ENCODE peak calls at places on chromosomes 12 and 14, in nine cellular contexts. I, Z, M, W, S, A, V, E and P are unnamed samples.

GRCh38 chr12:125065753-125066570 is 727 bp downstream of the AACS start:
- DNase-seq in I (no peak), Z (no peak), M (no peak), W (no peak), S (no peak), A (peak; percentile 8), V (no peak), E (no peak), P (no peak)

GRCh38 chr12:46958093-46958492 is 121.3 kb upstream of the PCED1B start:
- DNase-seq in I (no peak), Z (no peak), M (no peak), W (no peak), S (no peak), A (no peak), V (no peak), E (peak; percentile 53), P (no peak)

GRCh38 chr12:109393437-109394345 is 46.0 kb downstream of the MYO1H start:
- DNase-seq in I (peak; percentile 46), Z (peak; percentile 53), M (peak; percentile 62), W (no peak), S (peak; percentile 35), A (peak; percentile 55), V (peak; percentile 61), E (peak; percentile 62), P (peak; percentile 3)

GRCh38 chr12:93879476-93880376 is 202.6 kb downstream of the CRADD start:
- DNase-seq in I (peak; percentile 93), Z (peak; percentile 92), M (no peak), W (no peak), S (no peak), A (no peak), V (peak; percentile 84), E (peak; percentile 89), P (no peak)

GRCh38 chr12:22539055-22539454 is 5.3 kb downstream of the C2CD5 start:
- DNase-seq in I (no peak), Z (no peak), M (no peak), W (no peak), S (no peak), A (no peak), V (no peak), E (no peak), P (no peak)

GRCh38 chr12:62643470-62643869 is 176.8 kb downstream of the MON2 start:
- DNase-seq in I (peak; percentile 32), Z (peak; percentile 10), M (no peak), W (no peak), S (no peak), A (no peak), V (peak; percentile 50), E (no peak), P (no peak)

GRCh38 chr14:50222061-50222613 is 9.2 kb downstream of the SOS2 start:
- DNase-seq in I (peak; percentile 24), Z (peak; percentile 18), M (no peak), W (no peak), S (no peak), A (no peak), V (peak; percentile 11), E (no peak), P (no peak)

GRCh38 chr12:87428701-87429277 is 600.4 kb downstream of the C12orf50 start:
- DNase-seq in I (peak; percentile 54), Z (peak; percentile 68), M (peak; percentile 86), W (no peak), S (no peak), A (no peak), V (no peak), E (peak; percentile 44), P (no peak)

GRCh38 chr12:113259499-113259953 is 38.3 kb downstream of the TPCN1 start:
- DNase-seq in I (no peak), Z (no peak), M (no peak), W (no peak), S (no peak), A (no peak), V (peak; percentile 74), E (peak; percentile 42), P (no peak)

GRCh38 chr14:77248666-77249065 is 22.3 kb downstream of the NGB start:
- DNase-seq in I (no peak), Z (peak; percentile 16), M (peak; percentile 23), W (no peak), S (no peak), A (no peak), V (no peak), E (no peak), P (no peak)

GRCh38 chr14:73472182-73473114 is 14.1 kb upstream of the NUMB start:
- DNase-seq in I (peak; percentile 78), Z (peak; percentile 82), M (peak; percentile 70), W (no peak), S (no peak), A (peak; percentile 25), V (peak; percentile 81), E (peak; percentile 73), P (no peak)

GRCh38 chr14:30034049-30034635 is 106.5 kb upstream of the PRKD1 start:
- DNase-seq in I (peak; percentile 37), Z (peak; percentile 17), M (peak; percentile 6), W (no peak), S (no peak), A (no peak), V (peak; percentile 51), E (no peak), P (no peak)

GRCh38 chr12:125687403-125687802 is 622.2 kb downstream of the AACS start:
- DNase-seq in I (no peak), Z (no peak), M (no peak), W (no peak), S (no peak), A (no peak), V (no peak), E (no peak), P (no peak)

GRCh38 chr14:76948976-76949375 is 79.5 kb downstream of the IRF2BPL start:
- DNase-seq in I (no peak), Z (no peak), M (no peak), W (no peak), S (no peak), A (no peak), V (no peak), E (no peak), P (no peak)

GRCh38 chr14:81418057-81418790 is 18.1 kb upstream of the STON2 start:
- DNase-seq in I (no peak), Z (no peak), M (no peak), W (no peak), S (no peak), A (no peak), V (no peak), E (no peak), P (no peak)

GRCh38 chr12:42097971-42098370 is 46.7 kb downstream of the GXYLT1 start:
- DNase-seq in I (no peak), Z (no peak), M (no peak), W (no peak), S (no peak), A (no peak), V (no peak), E (no peak), P (no peak)

GRCh38 chr12:125197326-125197725 is 132.1 kb downstream of the AACS start:
- DNase-seq in I (no peak), Z (no peak), M (no peak), W (no peak), S (no peak), A (no peak), V (no peak), E (no peak), P (no peak)

GRCh38 chr14:23568600-23569310 is 1.2 kb upstream of the AP1G2 start:
- DNase-seq in I (no peak), Z (no peak), M (no peak), W (no peak), S (no peak), A (peak; percentile 67), V (no peak), E (no peak), P (no peak)

GRCh38 chr14:92109490-92109889 is 3.1 kb upstream of the ATXN3 start:
- DNase-seq in I (no peak), Z (no peak), M (no peak), W (no peak), S (no peak), A (no peak), V (no peak), E (no peak), P (no peak)

GRCh38 chr12:39372929-39373328 is 70.0 kb downstream of the KIF21A start:
- DNase-seq in I (peak; percentile 20), Z (no peak), M (peak; percentile 57), W (no peak), S (no peak), A (no peak), V (no peak), E (peak; percentile 38), P (no peak)

GRCh38 chr14:58749066-58749669 is 111.4 kb downstream of the DACT1 start:
- DNase-seq in I (peak; percentile 98), Z (peak; percentile 98), M (peak; percentile 74), W (no peak), S (no peak), A (peak; percentile 25), V (peak; percentile 90), E (peak; percentile 97), P (no peak)